ENCODE peak calls at places on chromosomes 7 and 10, in four cellular contexts. S is H1, A is K562, W is GM12878. L is an unnamed sample.

GRCh38 chr10:1380075-1380793 is 324.0 kb downstream of the WDR37 start:
- DNase-seq in S (no peak), A (no peak), W (no peak), L (peak; percentile 10)

GRCh38 chr10:18438356-18439126 is 212.8 kb downstream of the NSUN6 start:
- DNase-seq in S (no peak), A (no peak), W (no peak), L (no peak)

GRCh38 chr10:43340619-43341018 is 30.8 kb upstream of the FXYD4 start:
- DNase-seq in S (no peak), A (no peak), W (no peak), L (no peak)

GRCh38 chr7:117132385-117133120 is 179.3 kb downstream of the ST7 start:
- DNase-seq in S (no peak), A (no peak), W (no peak), L (no peak)

GRCh38 chr7:116357776-116358670 is 141.5 kb upstream of the CAV2 start:
- DNase-seq in S (no peak), A (no peak), W (no peak), L (no peak)

GRCh38 chr7:786472-787255 is 45.6 kb upstream of the SUN1 start:
- DNase-seq in S (peak; percentile 38), A (peak; percentile 85), W (no peak), L (peak; percentile 95)

GRCh38 chr10:91054325-91054724 is 133.4 kb upstream of the ANKRD1 start:
- DNase-seq in S (no peak), A (no peak), W (no peak), L (no peak)

GRCh38 chr10:43304687-43305333 is 37.9 kb upstream of the RASGEF1A start:
- DNase-seq in S (no peak), A (peak; percentile 54), W (no peak), L (peak; percentile 62)

GRCh38 chr7:51077951-51078350 is 238.7 kb downstream of the COBL start:
- DNase-seq in S (no peak), A (no peak), W (no peak), L (no peak)

GRCh38 chr7:93115796-93116195 is 2.0 kb downstream of the SAMD9 start:
- DNase-seq in S (no peak), A (no peak), W (no peak), L (no peak)

GRCh38 chr7:45704683-45705016 is 130.5 kb downstream of the ADCY1 start:
- DNase-seq in S (no peak), A (no peak), W (no peak), L (no peak)

GRCh38 chr7:63106506-63107388 is 891.9 kb upstream of the ZNF722 start:
- DNase-seq in S (no peak), A (no peak), W (no peak), L (no peak)

GRCh38 chr10:73556855-73557254 is 34.3 kb downstream of the USP54 start:
- DNase-seq in S (no peak), A (no peak), W (no peak), L (no peak)

GRCh38 chr10:32958992-32959703 is 1.1 kb upstream of the ITGB1 start:
- DNase-seq in S (no peak), A (no peak), W (peak; percentile 53), L (peak; percentile 25)

GRCh38 chr10:127577376-127577775 is 28.3 kb downstream of the NPS start:
- DNase-seq in S (no peak), A (no peak), W (no peak), L (peak; percentile 17)

GRCh38 chr10:287814-288213 is 152.6 kb downstream of the ZMYND11 start:
- DNase-seq in S (no peak), A (peak; percentile 59), W (no peak), L (no peak)

GRCh38 chr7:128427289-128427891 is 17.6 kb upstream of the IMPDH1 start:
- DNase-seq in S (no peak), A (peak; percentile 55), W (no peak), L (peak; percentile 65)

GRCh38 chr10:43125881-43126731 is 12.1 kb upstream of the CSGALNACT2 start:
- DNase-seq in S (no peak), A (no peak), W (no peak), L (no peak)

GRCh38 chr10:30999084-30999712 is 32.5 kb downstream of the ZNF438 start:
- DNase-seq in S (no peak), A (no peak), W (no peak), L (no peak)

GRCh38 chr7:30975257-30975899 is 11.6 kb downstream of the GHRHR start:
- DNase-seq in S (no peak), A (no peak), W (no peak), L (peak; percentile 9)

GRCh38 chr7:56083150-56083785 is 9.5 kb downstream of the PHKG1 start:
- DNase-seq in S (no peak), A (no peak), W (no peak), L (peak; percentile 92)

GRCh38 chr7:131537581-131537980 is 18.8 kb downstream of the PODXL start:
- DNase-seq in S (no peak), A (no peak), W (no peak), L (peak; percentile 71)

GRCh38 chr7:75820688-75821087 is 7.1 kb upstream of the CCL24 start:
- DNase-seq in S (no peak), A (no peak), W (no peak), L (no peak)

GRCh38 chr7:139845443-139845805 is 16.4 kb downstream of the TBXAS1 start:
- DNase-seq in S (no peak), A (no peak), W (no peak), L (no peak)

GRCh38 chr7:134935701-134936100 is 50.6 kb upstream of the AGBL3 start:
- DNase-seq in S (no peak), A (no peak), W (no peak), L (no peak)

GRCh38 chr10:113522460-113522859 is 30.4 kb upstream of the HABP2 start:
- DNase-seq in S (no peak), A (peak; percentile 26), W (no peak), L (no peak)

GRCh38 chr7:151486074-151486473 is 33.6 kb downstream of the RHEB start:
- DNase-seq in S (no peak), A (no peak), W (no peak), L (no peak)

DNA sequence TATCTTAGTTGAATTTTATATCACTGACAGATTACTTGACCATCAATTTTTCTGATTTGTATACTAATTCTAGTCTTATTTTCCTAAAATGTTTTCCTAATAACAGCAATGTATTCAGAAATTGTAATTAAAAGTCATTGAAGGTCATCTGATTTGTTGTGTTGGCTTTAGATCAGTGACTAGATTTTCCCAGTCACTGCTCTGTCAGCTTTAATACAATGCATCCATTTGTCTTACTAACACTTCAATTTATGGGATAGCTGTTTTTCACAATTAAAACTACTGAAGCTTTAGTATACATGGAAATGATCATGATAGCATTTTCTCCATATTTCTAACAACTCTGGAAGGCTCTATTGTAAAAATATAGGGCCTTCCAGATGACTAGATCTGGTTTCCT is 73.9 kb downstream of the LRRTM3 start:
- DNase-seq in S (no peak), A (no peak), W (no peak), L (no peak)
- TF ChIP-seq RAD21 in S (no peak), A (no peak), W (no peak), L (no peak)

DNA sequence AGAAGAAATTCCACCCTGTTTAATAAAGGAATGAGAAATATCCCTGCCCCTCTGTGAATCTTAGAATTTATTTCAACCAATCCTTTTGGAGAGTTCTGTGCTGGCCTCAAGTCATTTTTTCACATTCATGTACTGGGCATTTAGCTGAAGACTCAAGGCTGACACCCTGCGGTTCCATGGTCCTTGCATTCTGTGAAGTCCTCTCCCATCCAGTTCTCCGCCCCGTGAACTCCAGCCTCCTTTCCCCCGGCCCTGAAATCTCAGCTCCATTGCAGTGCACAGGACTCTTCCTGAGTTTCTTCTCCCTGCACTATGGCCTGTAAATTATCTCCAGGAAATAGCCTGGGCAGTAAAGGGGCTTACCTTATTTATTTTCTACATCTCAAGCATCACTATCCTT is 183.0 kb upstream of the KCND2 start:
- DNase-seq in S (no peak), A (no peak), W (no peak), L (peak; percentile 3)
- TF ChIP-seq CTCF in S (no peak), A (peak; percentile 66), W (no peak), L (peak; percentile 45)

GRCh38 chr10:11727563-11727962 is 14.6 kb upstream of the ECHDC3 start:
- DNase-seq in S (no peak), A (no peak), W (no peak), L (no peak)

GRCh38 chr10:11728353-11728752 is 13.8 kb upstream of the ECHDC3 start:
- DNase-seq in S (no peak), A (no peak), W (no peak), L (no peak)

GRCh38 chr10:11721813-11722212 is 20.4 kb upstream of the ECHDC3 start:
- DNase-seq in S (no peak), A (no peak), W (no peak), L (no peak)

GRCh38 chr10:11725912-11726311 is 16.3 kb upstream of the ECHDC3 start:
- DNase-seq in S (no peak), A (no peak), W (no peak), L (no peak)

GRCh38 chr10:11724938-11725776 is 17.0 kb upstream of the ECHDC3 start:
- DNase-seq in S (no peak), A (peak; percentile 27), W (peak; percentile 60), L (peak; percentile 78)
- TF ChIP-seq NRF1 in S (no peak), A (no peak), W (no peak), L (no peak)

GRCh38 chr10:52526251-52526823 is 212.3 kb downstream of the DKK1 start:
- DNase-seq in S (no peak), A (no peak), W (no peak), L (no peak)
- TF ChIP-seq RAD21 in S (no peak), A (no peak), W (no peak), L (no peak)

GRCh38 chr7:99601656-99602310 is 3.7 kb downstream of the TMEM225B start:
- DNase-seq in S (peak; percentile 25), A (no peak), W (no peak), L (no peak)
- TF ChIP-seq CTCF in S (peak; percentile 75), A (peak; percentile 44), W (peak; percentile 10), L (peak; percentile 11)

GRCh38 chr10:92848037-92848440 is 281 bp upstream of the EXOC6 start:
- DNase-seq in S (no peak), A (peak; percentile 82), W (no peak), L (no peak)

GRCh38 chr10:92847185-92847864 is 995 bp upstream of the EXOC6 start:
- DNase-seq in S (no peak), A (no peak), W (no peak), L (no peak)

GRCh38 chr10:92846819-92847184 is 1.5 kb upstream of the EXOC6 start:
- DNase-seq in S (no peak), A (no peak), W (no peak), L (no peak)

GRCh38 chr10:92845926-92846325 is 2.4 kb upstream of the EXOC6 start:
- DNase-seq in S (no peak), A (no peak), W (no peak), L (no peak)

GRCh38 chr10:92844746-92845145 is 3.6 kb upstream of the EXOC6 start:
- DNase-seq in S (no peak), A (no peak), W (no peak), L (no peak)
- TF ChIP-seq NRF1 in S (no peak), A (no peak), W (no peak), L (no peak)

L was measured in SK-N-SH.